ENCODE peak calls at places on chromosomes 6 and 20, in seven cellular contexts. M is activated CD4-positive, CD25-positive, alpha-beta regulatory T cell; Q is stimulated activated CD4-positive, alpha-beta T cell treated with anti-CD3 and anti-CD28 coated beads, Interleukin-1b, Interleukin-23, amount 100 ng/mL, for 4 hours; C is ascending aorta; O is HEK293T; V is SHP77; D is NCI-H1092 treated with DMSO at 0.1 percent for 48 hours. I is an unnamed sample.
A peak's percentile ranks its signal among the peaks of the same experiment; 100 is the strongest.

GRCh38 chr6:129140571-129140970 is 257.6 kb downstream of the LAMA2 start:
- DNase-seq in M (no peak), Q (no peak), C (no peak), O (no peak), V (no peak), D (no peak), I (no peak)

GRCh38 chr6:157385482-157385881 is 4.5 kb downstream of the ZDHHC14 start:
- DNase-seq in M (no peak), Q (no peak), C (no peak), O (no peak), V (no peak), D (no peak), I (peak; percentile 23)

GRCh38 chr20:11483697-11484096 is 434.0 kb upstream of the BTBD3 start:
- DNase-seq in M (no peak), Q (no peak), C (no peak), O (no peak), V (no peak), D (no peak), I (no peak)

GRCh38 chr6:165674155-165675029 is 11.4 kb upstream of the PDE10A start:
- DNase-seq in M (no peak), Q (no peak), C (no peak), O (peak; percentile 83), V (no peak), D (no peak), I (no peak)

GRCh38 chr6:130020892-130021483 is 2.6 kb downstream of the L3MBTL3 start:
- DNase-seq in M (peak; percentile 58), Q (peak; percentile 70), C (peak; percentile 45), O (peak; percentile 75), V (peak; percentile 59), D (peak; percentile 45), I (peak; percentile 88)

GRCh38 chr6:13273931-13274706 is 54.2 kb downstream of the TBC1D7 start:
- DNase-seq in M (no peak), Q (peak; percentile 78), C (no peak), O (no peak), V (no peak), D (no peak), I (peak; percentile 77)

GRCh38 chr6:146813554-146813953 is 214.8 kb downstream of the ADGB start:
- DNase-seq in M (no peak), Q (no peak), C (no peak), O (no peak), V (no peak), D (no peak), I (peak; percentile 19)

GRCh38 chr6:75849329-75850025 is 100.4 kb downstream of the MYO6 start:
- DNase-seq in M (no peak), Q (no peak), C (no peak), O (no peak), V (no peak), D (no peak), I (peak; percentile 12)

GRCh38 chr20:4091332-4092135 is 76.2 kb upstream of the RNF24 start:
- DNase-seq in M (no peak), Q (no peak), C (no peak), O (peak; percentile 78), V (peak; percentile 42), D (no peak), I (no peak)

GRCh38 chr6:43749461-43749860 is 20.6 kb upstream of the VEGFA start:
- DNase-seq in M (no peak), Q (no peak), C (no peak), O (no peak), V (no peak), D (no peak), I (no peak)

GRCh38 chr20:44754554-44754953 is 8.9 kb downstream of the KCNK15 start:
- DNase-seq in M (no peak), Q (no peak), C (no peak), O (no peak), V (no peak), D (no peak), I (no peak)

GRCh38 chr20:7770578-7770977 is 169.7 kb downstream of the HAO1 start:
- DNase-seq in M (no peak), Q (no peak), C (no peak), O (no peak), V (peak; percentile 92), D (peak; percentile 87), I (peak; percentile 87)

GRCh38 chr6:37049990-37050853 is 44.8 kb downstream of the FGD2 start:
- DNase-seq in M (peak; percentile 65), Q (peak; percentile 50), C (peak; percentile 34), O (no peak), V (no peak), D (no peak), I (no peak)

GRCh38 chr6:4359108-4359710 is 223.8 kb upstream of the ECI2 start:
- DNase-seq in M (no peak), Q (no peak), C (no peak), O (no peak), V (no peak), D (no peak), I (no peak)

GRCh38 chr20:23078351-23078993 is 7.7 kb downstream of the CD93 start:
- DNase-seq in M (no peak), Q (no peak), C (no peak), O (no peak), V (no peak), D (no peak), I (peak; percentile 53)

GRCh38 chr6:10589429-10589727 is 68.2 kb downstream of the GCNT2 start:
- DNase-seq in M (no peak), Q (no peak), C (no peak), O (no peak), V (no peak), D (no peak), I (no peak)

GRCh38 chr20:4053516-4053919 is 38.2 kb upstream of the RNF24 start:
- DNase-seq in M (no peak), Q (no peak), C (no peak), O (no peak), V (no peak), D (no peak), I (no peak)

GRCh38 chr6:104423691-104424090 is 436.0 kb downstream of the HACE1 start:
- DNase-seq in M (no peak), Q (no peak), C (no peak), O (no peak), V (no peak), D (no peak), I (no peak)

GRCh38 chr6:34459899-34460593 is 5.8 kb upstream of the PACSIN1 start:
- DNase-seq in M (peak; percentile 10), Q (peak; percentile 41), C (no peak), O (peak; percentile 58), V (peak; percentile 40), D (peak; percentile 18), I (peak; percentile 51)